ENCODE peak calls at places on chromosomes 12 and 14, in six cellular contexts. K, L, Y, T, G and W are unnamed samples.
A peak's percentile ranks its signal among the peaks of the same experiment; 100 is the strongest.

GRCh38 chr12:94265521-94265920 is 117.1 kb downstream of the PLXNC1 start:
- DNase-seq in K (no peak), L (no peak), Y (no peak), T (no peak), G (no peak), W (no peak)

GRCh38 chr12:66035289-66035961 is 95.1 kb downstream of the LLPH start:
- DNase-seq in K (no peak), L (peak; percentile 80), T (peak; percentile 56), G (peak; percentile 66), Y (peak; percentile 31), W (peak; percentile 73)

GRCh38 chr12:123243851-123244250 is 10.6 kb downstream of the MTRFR start:
- DNase-seq in T (no peak), L (no peak), K (no peak), Y (no peak), G (peak; percentile 49), W (no peak)

GRCh38 chr12:46214668-46215429 is 54.0 kb downstream of the SLC38A1 start:
- DNase-seq in G (no peak), L (no peak), T (no peak), K (no peak), Y (no peak), W (no peak)

GRCh38 chr14:53999061-53999488 is 42.5 kb upstream of the BMP4 start:
- DNase-seq in T (no peak), G (peak; percentile 43), Y (peak; percentile 56), K (no peak), L (peak; percentile 73), W (peak; percentile 48)

GRCh38 chr12:42705863-42706262 is 116.3 kb upstream of the PRICKLE1 start:
- DNase-seq in T (no peak), Y (no peak), L (peak; percentile 99), G (no peak), K (peak; percentile 81), W (peak; percentile 94)

GRCh38 chr12:129558036-129558435 is 345.8 kb downstream of the TMEM132D start:
- DNase-seq in K (no peak), G (no peak), T (no peak), Y (no peak), L (peak; percentile 27), W (no peak)

GRCh38 chr12:59182191-59182590 is 261.9 kb upstream of the LRIG3 start:
- DNase-seq in K (no peak), T (no peak), G (no peak), L (peak; percentile 41), Y (no peak), W (no peak)

GRCh38 chr12:71947645-71948105 is 9.0 kb downstream of the TPH2 start:
- DNase-seq in Y (no peak), K (no peak), L (peak; percentile 3), G (no peak), T (peak; percentile 98), W (peak; percentile 18)

GRCh38 chr12:80977356-80977755 is 39.6 kb upstream of the LIN7A start:
- DNase-seq in L (no peak), K (no peak), Y (no peak), G (no peak), T (no peak), W (no peak)

GRCh38 chr12:86367137-86367536 is 110.9 kb upstream of the MGAT4C start:
- DNase-seq in G (no peak), Y (peak; percentile 6), T (no peak), K (no peak), L (no peak), W (peak; percentile 24)

GRCh38 chr12:49763006-49763591 is 21.7 kb downstream of the TMBIM6 start:
- DNase-seq in T (peak; percentile 90), K (peak; percentile 75), Y (peak; percentile 79), L (peak; percentile 76), G (peak; percentile 67), W (peak; percentile 67)

GRCh38 chr12:11904124-11904523 is 166.6 kb upstream of the BCL2L14 start:
- DNase-seq in K (no peak), L (no peak), G (no peak), T (no peak), Y (no peak), W (no peak)

GRCh38 chr12:76490763-76491162 is 68.8 kb downstream of the OSBPL8 start:
- DNase-seq in T (no peak), L (no peak), Y (no peak), K (no peak), G (no peak), W (no peak)

GRCh38 chr12:51867796-51868428 is 19.4 kb upstream of the FIGNL2 start:
- DNase-seq in G (no peak), Y (no peak), L (no peak), K (no peak), T (no peak), W (no peak)

GRCh38 chr12:51871126-51871525 is 16.8 kb upstream of the ANKRD33 start:
- DNase-seq in Y (no peak), G (no peak), T (no peak), L (no peak), K (peak; percentile 48), W (no peak)

GRCh38 chr12:51868821-51869489 is 18.9 kb upstream of the ANKRD33 start:
- DNase-seq in T (peak; percentile 65), G (no peak), L (no peak), K (no peak), Y (no peak), W (no peak)

GRCh38 chr12:51869931-51870330 is 18.0 kb upstream of the ANKRD33 start:
- DNase-seq in G (no peak), L (no peak), T (no peak), K (no peak), Y (no peak), W (no peak)

DNA sequence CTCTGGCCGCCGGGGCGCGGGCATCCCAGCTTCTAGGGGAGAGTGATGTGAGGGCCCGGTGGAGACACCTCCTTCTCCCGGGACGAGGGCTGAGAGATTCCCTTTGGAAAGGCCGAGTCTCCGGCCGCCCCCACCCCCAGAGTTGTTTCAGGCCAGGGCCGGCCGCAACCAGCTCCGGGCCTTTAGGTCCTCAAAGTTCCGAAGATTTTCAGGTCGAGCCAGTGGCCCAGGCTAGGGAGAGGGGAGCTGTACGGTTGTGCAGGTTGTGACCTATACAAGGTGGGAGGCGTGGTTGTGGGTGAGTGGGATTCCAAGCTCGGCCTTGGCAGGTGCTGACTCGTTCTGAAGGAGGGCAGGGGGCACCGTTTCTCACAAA is 18.4 kb upstream of the ANKRD33 start:
- DNase-seq in K (no peak), L (no peak), T (peak; percentile 50), G (no peak), Y (no peak), W (no peak)
- H3K4me3 ChIP-seq in K (peak overlapping the region; percentile 67), L (peak overlapping the region; percentile 51), T (peak overlapping the region; percentile 92), G (no peak overlapping the region), Y (peak overlapping the region; percentile 18), W (peak overlapping the region; percentile 45)

GRCh38 chr12:108638997-108639822 is 5.5 kb upstream of the SELPLG start:
- DNase-seq in G (no peak), Y (no peak), K (no peak), L (no peak), T (no peak), W (no peak)

GRCh38 chr12:108642899-108643654 is 9.4 kb upstream of the SELPLG start:
- DNase-seq in L (peak; percentile 36), K (no peak), Y (no peak), G (no peak), T (no peak), W (no peak)

GRCh38 chr12:108642269-108642870 is 8.7 kb upstream of the SELPLG start:
- DNase-seq in L (no peak), T (no peak), G (no peak), Y (no peak), K (no peak), W (no peak)

GRCh38 chr12:108641446-108642268 is 8.0 kb upstream of the SELPLG start:
- DNase-seq in T (no peak), K (no peak), G (no peak), Y (no peak), L (no peak), W (no peak)

GRCh38 chr12:108640802-108641445 is 7.2 kb upstream of the SELPLG start:
- DNase-seq in T (no peak), Y (peak; percentile 34), K (peak; percentile 54), L (peak; percentile 75), G (no peak), W (peak; percentile 59)
- TF ChIP-seq CTCF in T (no peak), Y (no peak), K (no peak), L (no peak), G (no peak), W (no peak)

GRCh38 chr14:75513911-75514672 is 8.2 kb upstream of the BATF start:
- DNase-seq in G (no peak), K (no peak), Y (no peak), L (no peak), T (peak; percentile 21), W (no peak)
- H3K4me3 ChIP-seq in G (no peak overlapping the region), K (no peak overlapping the region), Y (no peak overlapping the region), L (no peak overlapping the region), T (no peak overlapping the region), W (no peak overlapping the region)

GRCh38 chr14:63843796-63844195 is 9.0 kb upstream of the SYNE2 start:
- DNase-seq in T (no peak), K (no peak), Y (no peak), L (no peak), G (no peak), W (no peak)

DNA sequence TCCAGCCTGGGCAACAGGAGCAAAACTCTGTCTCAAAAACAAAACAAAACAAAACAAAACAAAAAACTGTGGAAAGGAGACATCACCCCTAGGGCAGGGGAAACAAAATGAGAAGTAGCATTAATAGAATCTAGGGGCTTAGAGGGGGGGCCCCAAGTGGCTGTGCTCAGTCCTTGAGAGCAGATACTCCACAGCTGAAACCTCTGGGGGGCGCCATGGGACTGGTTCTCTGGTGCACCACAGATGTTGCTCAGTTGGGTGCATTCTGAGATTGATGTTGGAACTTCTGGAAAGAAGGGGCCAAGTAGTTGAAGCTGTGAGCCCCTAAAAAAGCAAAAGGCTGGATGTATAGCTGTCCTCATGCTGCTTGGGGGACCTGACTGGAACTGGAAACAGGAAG is 11.8 kb upstream of the SYNE2 start:
- DNase-seq in G (no peak), Y (no peak), L (peak; percentile 3), K (no peak), T (peak; percentile 84), W (no peak)
- TF ChIP-seq CTCF in G (no peak), Y (peak; percentile 10), L (no peak), K (peak; percentile 44), T (peak; percentile 84), W (no peak)

GRCh38 chr12:62372825-62373224 is 93.8 kb upstream of the MON2 start:
- DNase-seq in L (no peak), Y (no peak), G (no peak), K (no peak), T (no peak), W (no peak)
- H3K4me3 ChIP-seq in L (no peak overlapping the region), Y (no peak overlapping the region), G (no peak overlapping the region), K (no peak overlapping the region), T (no peak overlapping the region), W (no peak overlapping the region)

DNA sequence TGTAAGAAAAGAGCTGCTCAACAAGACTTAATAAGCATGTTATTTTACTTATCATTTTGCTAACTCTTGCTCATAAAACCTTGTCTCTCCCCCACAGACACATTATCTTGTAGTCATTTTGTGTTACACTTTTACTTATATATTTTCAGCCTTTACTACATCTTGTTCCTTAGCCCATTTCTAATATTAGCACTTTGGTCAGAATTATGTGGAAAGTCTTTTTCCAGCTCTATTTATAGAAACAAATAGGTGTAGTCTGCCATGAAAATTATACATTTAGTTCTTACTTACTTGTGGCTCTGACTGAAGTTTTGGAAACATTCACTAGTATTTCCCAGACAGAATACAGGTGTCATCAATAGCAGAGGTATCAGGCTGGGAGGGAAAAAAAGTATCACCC is 76.1 kb downstream of the TMEM116 start:
- DNase-seq in K (no peak), L (no peak), T (no peak), Y (no peak), G (no peak), W (no peak)
- TF ChIP-seq CTCF in K (no peak), L (no peak), T (no peak), Y (no peak), G (no peak), W (no peak)